ENCODE peak calls at places on chromosomes 7 and 10, in seven cellular contexts. One of them, this sample, is unnamed.

GRCh38 chr7:149662591-149663095 is 110.7 kb downstream of the ZNF467 start:
- DNase-seq in hepatocyte: peak; percentile 70
- DNase-seq in PC-3: peak; percentile 77
- DNase-seq in PC-9: peak; percentile 66
- DNase-seq in IMR-90: peak; percentile 44
- DNase-seq in MM.1S: peak; percentile 85
- DNase-seq in neural progenitor cell: peak; percentile 90
- DNase-seq in this sample: peak; percentile 93

GRCh38 chr7:18508441-18509427 is 13.2 kb downstream of the HDAC9 start:
- DNase-seq in hepatocyte: peak; percentile 34
- DNase-seq in PC-3: peak; percentile 92
- DNase-seq in PC-9: peak; percentile 59
- DNase-seq in IMR-90: peak; percentile 98
- DNase-seq in MM.1S: peak; percentile 59
- DNase-seq in neural progenitor cell: peak; percentile 21
- DNase-seq in this sample: no peak

GRCh38 chr7:116679495-116679894 is 7.5 kb downstream of the MET start:
- DNase-seq in hepatocyte: no peak
- DNase-seq in PC-3: no peak
- DNase-seq in PC-9: no peak
- DNase-seq in IMR-90: no peak
- DNase-seq in MM.1S: peak; percentile 58
- DNase-seq in neural progenitor cell: no peak
- DNase-seq in this sample: no peak

GRCh38 chr10:89337493-89337892 is 9.7 kb downstream of the IFIT3 start:
- DNase-seq in hepatocyte: no peak
- DNase-seq in PC-3: no peak
- DNase-seq in PC-9: no peak
- DNase-seq in IMR-90: peak; percentile 73
- DNase-seq in MM.1S: no peak
- DNase-seq in neural progenitor cell: no peak
- DNase-seq in this sample: no peak

GRCh38 chr10:31698169-31698890 is 230.3 kb downstream of the ARHGAP12 start:
- DNase-seq in hepatocyte: peak; percentile 50
- DNase-seq in PC-3: peak; percentile 1
- DNase-seq in PC-9: no peak
- DNase-seq in IMR-90: peak; percentile 91
- DNase-seq in MM.1S: no peak
- DNase-seq in neural progenitor cell: no peak
- DNase-seq in this sample: no peak

GRCh38 chr7:100895956-100896742 is 461 bp upstream of the ACHE start:
- DNase-seq in hepatocyte: peak; percentile 77
- DNase-seq in PC-3: no peak
- DNase-seq in PC-9: no peak
- DNase-seq in IMR-90: no peak
- DNase-seq in MM.1S: no peak
- DNase-seq in neural progenitor cell: peak; percentile 70
- DNase-seq in this sample: peak; percentile 58

GRCh38 chr7:99822731-99823718 is 4.8 kb upstream of the CYP3A43 start:
- DNase-seq in hepatocyte: no peak
- DNase-seq in PC-3: no peak
- DNase-seq in PC-9: no peak
- DNase-seq in IMR-90: no peak
- DNase-seq in MM.1S: no peak
- DNase-seq in neural progenitor cell: no peak
- DNase-seq in this sample: no peak

GRCh38 chr10:3500408-3500856 is 284.6 kb downstream of the KLF6 start:
- DNase-seq in hepatocyte: peak; percentile 74
- DNase-seq in PC-3: no peak
- DNase-seq in PC-9: no peak
- DNase-seq in IMR-90: peak; percentile 90
- DNase-seq in MM.1S: no peak
- DNase-seq in neural progenitor cell: peak; percentile 92
- DNase-seq in this sample: no peak

GRCh38 chr10:2924425-2924824 is 142.9 kb upstream of the PFKP start:
- DNase-seq in hepatocyte: no peak
- DNase-seq in PC-3: no peak
- DNase-seq in PC-9: no peak
- DNase-seq in IMR-90: no peak
- DNase-seq in MM.1S: no peak
- DNase-seq in neural progenitor cell: no peak
- DNase-seq in this sample: no peak

GRCh38 chr10:103653581-103654020 is 160.1 kb downstream of the NEURL1 start:
- DNase-seq in hepatocyte: no peak
- DNase-seq in PC-3: peak; percentile 44
- DNase-seq in PC-9: peak; percentile 68
- DNase-seq in IMR-90: no peak
- DNase-seq in MM.1S: no peak
- DNase-seq in neural progenitor cell: peak; percentile 26
- DNase-seq in this sample: no peak

GRCh38 chr10:25753776-25754175 is 180.3 kb upstream of the MYO3A start:
- DNase-seq in hepatocyte: peak; percentile 19
- DNase-seq in PC-3: no peak
- DNase-seq in PC-9: no peak
- DNase-seq in IMR-90: no peak
- DNase-seq in MM.1S: no peak
- DNase-seq in neural progenitor cell: no peak
- DNase-seq in this sample: no peak

GRCh38 chr10:80141696-80142460 is 9.3 kb downstream of the PLAC9 start:
- DNase-seq in hepatocyte: no peak
- DNase-seq in PC-3: no peak
- DNase-seq in PC-9: no peak
- DNase-seq in IMR-90: no peak
- DNase-seq in MM.1S: no peak
- DNase-seq in neural progenitor cell: peak; percentile 28
- DNase-seq in this sample: no peak

GRCh38 chr10:109886037-109886787 is 37.1 kb downstream of the XPNPEP1 start:
- DNase-seq in hepatocyte: no peak
- DNase-seq in PC-3: no peak
- DNase-seq in PC-9: no peak
- DNase-seq in IMR-90: no peak
- DNase-seq in MM.1S: no peak
- DNase-seq in neural progenitor cell: no peak
- DNase-seq in this sample: no peak

GRCh38 chr7:106417273-106417902 is 132.6 kb upstream of the NAMPT start:
- DNase-seq in hepatocyte: no peak
- DNase-seq in PC-3: peak; percentile 72
- DNase-seq in PC-9: peak; percentile 28
- DNase-seq in IMR-90: peak; percentile 3
- DNase-seq in MM.1S: no peak
- DNase-seq in neural progenitor cell: no peak
- DNase-seq in this sample: no peak

GRCh38 chr7:80942261-80943041 is 23.6 kb upstream of the SEMA3C start:
- DNase-seq in hepatocyte: peak; percentile 83
- DNase-seq in PC-3: peak; percentile 95
- DNase-seq in PC-9: peak; percentile 81
- DNase-seq in IMR-90: peak; percentile 96
- DNase-seq in MM.1S: peak; percentile 56
- DNase-seq in neural progenitor cell: no peak
- DNase-seq in this sample: no peak

GRCh38 chr10:124916098-124916584 is 25.8 kb upstream of the ZRANB1 start:
- DNase-seq in hepatocyte: peak; percentile 39
- DNase-seq in PC-3: peak; percentile 2
- DNase-seq in PC-9: no peak
- DNase-seq in IMR-90: peak; percentile 27
- DNase-seq in MM.1S: no peak
- DNase-seq in neural progenitor cell: no peak
- DNase-seq in this sample: no peak

GRCh38 chr7:146146866-146147265 is 30.3 kb downstream of the CNTNAP2 start:
- DNase-seq in hepatocyte: no peak
- DNase-seq in PC-3: peak; percentile 32
- DNase-seq in PC-9: no peak
- DNase-seq in IMR-90: no peak
- DNase-seq in MM.1S: no peak
- DNase-seq in neural progenitor cell: no peak
- DNase-seq in this sample: no peak

DNA sequence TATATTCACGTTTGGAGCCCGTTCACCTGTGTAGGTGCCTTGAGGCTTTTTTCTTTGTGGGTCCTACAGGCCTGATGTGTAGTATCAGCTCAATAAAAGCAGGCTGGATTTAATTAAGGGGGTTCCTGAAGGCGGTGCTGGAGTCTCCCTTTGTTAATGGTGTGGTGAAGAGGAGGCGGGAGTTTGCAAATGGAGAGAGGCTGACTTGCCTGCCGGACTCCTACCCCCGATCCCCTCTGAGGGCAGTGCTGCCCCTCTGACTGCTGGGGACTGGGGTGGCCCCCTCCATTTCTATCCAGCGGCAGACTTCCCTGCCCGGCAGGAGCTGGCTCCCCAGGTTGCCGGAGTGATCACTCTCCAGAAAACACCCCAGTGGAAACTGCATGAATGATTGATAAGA is 45.1 kb downstream of the ZMIZ1 start:
- DNase-seq in hepatocyte: no peak
- DNase-seq in PC-3: no peak
- DNase-seq in PC-9: no peak
- DNase-seq in IMR-90: no peak
- DNase-seq in MM.1S: no peak
- DNase-seq in neural progenitor cell: peak; percentile 38
- DNase-seq in this sample: no peak
- H3K27ac ChIP-seq in hepatocyte: peak overlapping the region; percentile 78
- H3K27ac ChIP-seq in PC-3: peak overlapping the region; percentile 59
- H3K27ac ChIP-seq in PC-9: no peak overlapping the region
- H3K27ac ChIP-seq in IMR-90: peak overlapping the region; percentile 73
- H3K27ac ChIP-seq in MM.1S: no peak overlapping the region
- H3K27ac ChIP-seq in neural progenitor cell: no peak overlapping the region
- H3K27ac ChIP-seq in this sample: no peak overlapping the region

DNA sequence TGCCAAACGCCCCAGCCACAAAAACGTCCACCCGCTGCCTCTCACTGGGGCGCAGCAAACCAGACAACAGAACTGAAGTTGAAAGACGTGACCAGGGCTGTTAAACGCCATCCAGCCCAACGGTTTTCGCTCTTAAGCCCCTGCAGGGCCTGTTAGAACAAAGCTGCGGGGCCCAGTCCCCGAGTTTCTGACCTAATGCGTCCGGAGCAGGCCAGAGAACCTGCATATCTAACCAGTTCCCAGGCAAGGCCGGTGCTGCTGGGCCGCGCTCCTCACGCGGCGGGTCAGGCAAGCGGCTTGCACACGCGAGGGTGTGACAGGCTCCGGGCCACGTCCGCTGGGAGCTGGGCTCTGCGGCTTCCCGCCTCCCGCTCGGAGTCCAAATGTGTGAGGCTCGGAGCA is 87.0 kb downstream of the PTPRN2 start:
- DNase-seq in hepatocyte: no peak
- DNase-seq in PC-3: no peak
- DNase-seq in PC-9: no peak
- DNase-seq in IMR-90: no peak
- DNase-seq in MM.1S: no peak
- DNase-seq in neural progenitor cell: peak; percentile 63
- DNase-seq in this sample: no peak
- H3K4me1 ChIP-seq in hepatocyte: peaks cover 14% of the 10 kb centered on the region
- H3K4me1 ChIP-seq in PC-3: no peaks in the 10 kb centered on the region
- H3K4me1 ChIP-seq in PC-9: no peaks in the 10 kb centered on the region
- H3K4me1 ChIP-seq in IMR-90: no peaks in the 10 kb centered on the region
- H3K4me1 ChIP-seq in MM.1S: no peaks in the 10 kb centered on the region
- H3K4me1 ChIP-seq in neural progenitor cell: peaks cover 29% of the 10 kb centered on the region
- H3K4me1 ChIP-seq in this sample: peaks cover 9% of the 10 kb centered on the region

GRCh38 chr7:137987011-137987334 is 14.9 kb downstream of the CREB3L2 start:
- DNase-seq in hepatocyte: no peak
- DNase-seq in PC-3: no peak
- DNase-seq in PC-9: no peak
- DNase-seq in IMR-90: no peak
- DNase-seq in MM.1S: no peak
- DNase-seq in neural progenitor cell: no peak
- DNase-seq in this sample: no peak
- H2AFZ ChIP-seq in hepatocyte: no peak overlapping the region
- H2AFZ ChIP-seq in PC-3: no peak overlapping the region
- H2AFZ ChIP-seq in PC-9: no peak overlapping the region
- H2AFZ ChIP-seq in IMR-90: peak overlapping the region; percentile 44
- H2AFZ ChIP-seq in MM.1S: no peak overlapping the region
- H2AFZ ChIP-seq in neural progenitor cell: no peak overlapping the region
- H2AFZ ChIP-seq in this sample: no peak overlapping the region

GRCh38 chr7:84195295-84196006 is 862 bp upstream of the SEMA3A start:
- DNase-seq in hepatocyte: no peak
- DNase-seq in PC-3: no peak
- DNase-seq in PC-9: no peak
- DNase-seq in IMR-90: no peak
- DNase-seq in MM.1S: no peak
- DNase-seq in neural progenitor cell: no peak
- DNase-seq in this sample: no peak

GRCh38 chr7:84196007-84196551 is 1.5 kb upstream of the SEMA3A start:
- DNase-seq in hepatocyte: peak; percentile 31
- DNase-seq in PC-3: no peak
- DNase-seq in PC-9: no peak
- DNase-seq in IMR-90: peak; percentile 77
- DNase-seq in MM.1S: no peak
- DNase-seq in neural progenitor cell: peak; percentile 53
- DNase-seq in this sample: no peak

GRCh38 chr7:84193787-84194186 is 802 bp downstream of the SEMA3A start:
- DNase-seq in hepatocyte: no peak
- DNase-seq in PC-3: peak; percentile 28
- DNase-seq in PC-9: no peak
- DNase-seq in IMR-90: no peak
- DNase-seq in MM.1S: no peak
- DNase-seq in neural progenitor cell: no peak
- DNase-seq in this sample: no peak

GRCh38 chr7:84191842-84192241 is 2.7 kb downstream of the SEMA3A start:
- DNase-seq in hepatocyte: no peak
- DNase-seq in PC-3: peak; percentile 38
- DNase-seq in PC-9: no peak
- DNase-seq in IMR-90: peak; percentile 54
- DNase-seq in MM.1S: no peak
- DNase-seq in neural progenitor cell: no peak
- DNase-seq in this sample: no peak

DNA sequence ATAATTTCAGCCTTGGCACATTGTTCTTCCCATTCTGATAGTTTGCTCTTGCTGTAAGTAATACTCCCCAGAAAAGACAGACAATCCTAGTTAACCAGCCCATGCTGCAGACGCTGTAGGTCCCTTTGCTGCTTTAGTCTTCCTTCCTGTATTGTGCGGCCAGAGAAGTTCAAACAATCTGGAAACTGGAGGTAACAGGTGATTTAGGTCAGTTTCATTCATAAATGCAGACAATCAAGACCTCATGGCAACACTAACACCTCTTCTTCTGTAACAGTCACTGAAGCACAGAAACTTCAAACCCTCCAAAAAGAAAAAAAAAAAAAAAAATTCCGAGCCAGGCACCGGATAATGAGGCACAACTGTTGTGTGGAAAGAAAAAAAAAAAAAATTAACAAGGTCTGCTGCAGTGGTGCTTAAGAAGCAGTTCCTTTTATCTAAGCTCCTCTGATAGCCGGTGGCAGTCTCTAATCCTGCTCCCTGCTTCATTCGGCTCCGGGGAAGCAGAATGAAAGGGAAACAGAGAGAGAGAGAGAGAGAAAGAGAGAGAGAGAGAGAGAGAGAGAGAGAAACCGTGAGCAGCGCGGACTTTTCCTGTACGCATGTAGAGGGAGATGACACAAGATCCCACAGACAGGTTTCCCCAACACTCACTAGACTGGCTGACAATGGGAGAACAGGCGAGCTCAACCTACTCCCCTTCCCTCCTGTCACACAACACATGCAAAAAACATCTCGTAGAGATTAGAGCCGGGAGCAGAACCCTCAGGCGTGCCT is at the start of gene SEMA3A:
- DNase-seq in hepatocyte: peak; percentile 78
- DNase-seq in PC-3: peak; percentile 77
- DNase-seq in PC-9: peak; percentile 50
- DNase-seq in IMR-90: peak; percentile 94
- DNase-seq in MM.1S: peak; percentile 15
- DNase-seq in neural progenitor cell: peak; percentile 88
- DNase-seq in this sample: no peak
- H3K27ac ChIP-seq in hepatocyte: peak within 1 kb of the TSS; percentile 85
- H3K27ac ChIP-seq in PC-3: peak within 1 kb of the TSS; percentile 94
- H3K27ac ChIP-seq in PC-9: no peak within 1 kb of the TSS
- H3K27ac ChIP-seq in IMR-90: peak within 1 kb of the TSS; percentile 88
- H3K27ac ChIP-seq in MM.1S: peak within 1 kb of the TSS; percentile 8
- H3K27ac ChIP-seq in neural progenitor cell: peak within 1 kb of the TSS; percentile 92
- H3K27ac ChIP-seq in this sample: no peak within 1 kb of the TSS

This sample was measured in Karpas-422.